ENCODE peak calls at places on chromosomes 1 and 21, in four cellular contexts. J is cardiac fibroblast, Y is epithelial cell of esophagus, L is HepG2. E is an unnamed sample.
A peak's percentile ranks its signal among the peaks of the same experiment; 100 is the strongest.

GRCh38 chr1:234368320-234369032 is 4.8 kb upstream of the COA6 start:
- DNase-seq in J (no peak), Y (no peak), L (no peak), E (no peak)

GRCh38 chr1:39892611-39893595 is 8.8 kb downstream of the MYCL start:
- DNase-seq in J (peak; percentile 85), Y (peak; percentile 87), L (peak; percentile 23), E (no peak)

GRCh38 chr1:41427943-41428735 is 56.3 kb downstream of the EDN2 start:
- DNase-seq in J (no peak), Y (peak; percentile 26), L (no peak), E (no peak)

GRCh38 chr1:224592636-224593579 is 23.2 kb upstream of the CNIH3 start:
- DNase-seq in J (peak; percentile 89), Y (peak; percentile 61), L (no peak), E (peak; percentile 78)

GRCh38 chr1:19391596-19391981 is 79.5 kb downstream of the SLC66A1 start:
- DNase-seq in J (no peak), Y (no peak), L (no peak), E (no peak)

GRCh38 chr21:29072873-29073221 is 601 bp downstream of the CCT8 start:
- DNase-seq in J (peak; percentile 34), Y (peak; percentile 42), L (peak; percentile 25), E (no peak)

GRCh38 chr1:42163114-42163513 is 1.4 kb downstream of the GUCA2A start:
- DNase-seq in J (no peak), Y (no peak), L (peak; percentile 27), E (no peak)

GRCh38 chr1:6889875-6890480 is 104.7 kb downstream of the CAMTA1 start:
- DNase-seq in J (peak; percentile 77), Y (peak; percentile 68), L (peak; percentile 66), E (no peak)

GRCh38 chr1:112956503-112957132 is 622 bp upstream of the SLC16A1 start:
- DNase-seq in J (no peak), Y (peak; percentile 43), L (peak; percentile 25), E (no peak)

GRCh38 chr1:93980320-93980744 is 71.1 kb upstream of the GCLM start:
- DNase-seq in J (no peak), Y (no peak), L (peak; percentile 58), E (no peak)

GRCh38 chr1:184164529-184164928 is 113.0 kb downstream of the TSEN15 start:
- DNase-seq in J (no peak), Y (no peak), L (no peak), E (no peak)

GRCh38 chr1:169858467-169858866 is 35.2 kb downstream of the SCYL3 start:
- DNase-seq in J (no peak), Y (peak; percentile 28), L (no peak), E (no peak)

GRCh38 chr1:183226361-183226760 is 40.3 kb downstream of the LAMC2 start:
- DNase-seq in J (no peak), Y (no peak), L (no peak), E (no peak)

GRCh38 chr1:14522331-14523241 is 75.9 kb upstream of the KAZN start:
- DNase-seq in J (peak; percentile 95), Y (peak; percentile 40), L (no peak), E (peak; percentile 27)

GRCh38 chr21:25107708-25108107 is 499.6 kb downstream of the MRPL39 start:
- DNase-seq in J (peak; percentile 37), Y (peak; percentile 11), L (no peak), E (peak; percentile 31)

GRCh38 chr21:43362306-43362927 is 64.5 kb downstream of the SIK1 start:
- DNase-seq in J (peak; percentile 63), Y (peak; percentile 68), L (no peak), E (peak; percentile 37)

GRCh38 chr1:169003864-169004516 is 102.5 kb upstream of the ATP1B1 start:
- DNase-seq in J (peak; percentile 44), Y (no peak), L (no peak), E (no peak)

GRCh38 chr1:1621173-1621661 is 5.9 kb downstream of the MIB2 start:
- DNase-seq in J (no peak), Y (no peak), L (no peak), E (no peak)

GRCh38 chr1:91883470-91883869 is 2.5 kb downstream of the TGFBR3 start:
- DNase-seq in J (peak; percentile 66), Y (peak; percentile 41), L (peak; percentile 23), E (no peak)

GRCh38 chr1:90346349-90346748 is 351.4 kb downstream of the ZNF326 start:
- DNase-seq in J (no peak), Y (no peak), L (no peak), E (no peak)

GRCh38 chr1:90348934-90349333 is 354.0 kb downstream of the ZNF326 start:
- DNase-seq in J (no peak), Y (no peak), L (no peak), E (no peak)

GRCh38 chr1:90347366-90347765 is 352.5 kb downstream of the ZNF326 start:
- DNase-seq in J (no peak), Y (peak; percentile 36), L (no peak), E (no peak)

GRCh38 chr1:90344963-90345730 is 350.2 kb downstream of the ZNF326 start:
- DNase-seq in J (no peak), Y (no peak), L (no peak), E (no peak)

GRCh38 chr1:90346757-90347156 is 351.8 kb downstream of the ZNF326 start:
- DNase-seq in J (no peak), Y (no peak), L (no peak), E (no peak)
- TF ChIP-seq CTCF in J (no peak), Y (no peak), L (no peak), E (no peak)

DNA sequence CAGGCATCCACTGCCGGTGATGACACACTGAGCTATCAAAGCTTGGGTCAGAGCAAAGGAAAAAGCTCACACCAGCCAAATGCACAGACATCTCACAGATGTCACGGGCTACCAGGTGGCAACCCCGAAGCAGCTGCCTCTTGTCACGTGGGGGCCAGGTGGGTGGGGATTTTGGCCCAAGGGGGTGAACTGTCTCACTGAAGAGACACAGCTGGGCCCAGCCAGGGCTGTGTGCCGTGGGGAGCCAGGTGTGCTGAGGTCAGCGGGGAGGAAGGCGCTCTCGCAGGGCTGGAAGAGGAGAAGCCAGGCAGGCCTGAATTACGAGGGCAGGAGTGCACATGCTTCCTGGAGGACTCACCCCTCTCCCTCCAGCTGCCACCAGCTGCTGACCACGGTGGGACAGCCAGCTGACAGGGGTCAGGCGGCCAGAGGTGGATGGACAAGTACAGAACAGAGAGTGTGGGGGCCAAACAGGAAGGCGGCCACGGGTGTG is 32.4 kb downstream of the KCNN3 start:
- DNase-seq in J (peak; percentile 21), Y (no peak), L (no peak), E (no peak)
- H3K4me3 ChIP-seq in J (no peak overlapping the region), Y (no peak overlapping the region), L (no peak overlapping the region), E (no peak overlapping the region)

DNA sequence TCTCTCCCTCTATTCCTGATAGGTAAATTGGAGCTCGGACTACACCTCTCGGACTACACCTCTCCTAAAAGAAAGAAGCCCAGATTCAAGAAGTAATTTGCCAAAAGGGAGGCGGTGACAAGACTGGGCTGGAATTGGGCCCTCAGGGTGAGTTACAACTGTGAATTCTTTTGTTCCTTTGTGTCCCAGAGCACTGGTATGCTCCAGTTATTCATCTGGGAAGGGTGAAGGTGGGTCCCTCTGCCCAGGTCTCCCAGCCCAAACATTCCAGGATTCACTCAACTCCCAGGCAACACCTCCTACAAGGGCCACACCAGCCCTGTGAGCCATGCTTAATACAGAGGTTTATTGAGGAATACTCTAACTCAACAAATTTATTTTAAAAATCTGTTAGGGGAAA is 69.2 kb downstream of the LMX1A start:
- DNase-seq in J (no peak), Y (no peak), L (no peak), E (no peak)
- TF ChIP-seq CTCF in J (no peak), Y (no peak), L (no peak), E (no peak)

GRCh38 chr1:52706136-52706670 is 8.1 kb upstream of the COA7 start:
- DNase-seq in J (no peak), Y (no peak), L (no peak), E (no peak)

GRCh38 chr1:52709016-52709415 is 10.9 kb upstream of the COA7 start:
- DNase-seq in J (peak; percentile 26), Y (no peak), L (no peak), E (no peak)

GRCh38 chr1:52702886-52703787 is 5.0 kb upstream of the COA7 start:
- DNase-seq in J (peak; percentile 88), Y (peak; percentile 94), L (peak; percentile 94), E (no peak)

GRCh38 chr1:52706941-52707926 is 9.1 kb upstream of the COA7 start:
- DNase-seq in J (no peak), Y (no peak), L (no peak), E (no peak)

DNA sequence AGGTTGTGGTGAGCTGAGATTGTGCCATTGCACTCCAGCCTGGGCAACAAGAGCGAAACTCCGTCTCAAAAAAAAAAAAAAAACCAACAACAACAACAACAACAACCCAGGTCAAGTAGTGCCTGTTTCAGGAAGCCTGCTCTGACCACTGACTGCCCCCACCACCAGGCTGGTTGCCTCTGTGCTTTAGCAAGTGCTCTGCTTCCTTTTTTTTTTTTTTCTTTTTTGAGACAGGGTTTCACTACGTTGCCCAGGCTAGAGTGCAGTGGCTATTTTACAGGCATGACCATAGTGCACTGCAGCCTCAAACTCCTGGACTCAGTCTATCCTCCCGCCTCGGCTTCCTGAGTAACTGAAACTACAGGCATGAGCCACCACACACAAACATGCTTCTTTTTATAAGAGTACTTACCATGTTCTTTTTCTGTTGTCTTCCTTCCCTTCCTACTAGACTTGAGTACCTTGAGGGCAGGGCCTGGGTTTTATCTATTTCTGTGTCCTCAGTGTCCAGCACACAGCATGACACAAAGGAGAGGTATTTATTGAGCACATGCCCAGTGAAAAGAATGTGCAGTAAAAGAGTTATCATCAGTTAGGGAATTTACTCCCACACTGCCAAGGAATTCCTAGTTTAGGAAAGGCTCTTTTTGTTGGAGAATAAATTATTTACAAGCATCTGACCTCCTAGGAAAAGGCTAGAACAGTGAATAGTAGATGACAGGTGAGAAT is 9.9 kb upstream of the COA7 start:
- DNase-seq in J (peak; percentile 89), Y (no peak), L (peak; percentile 16), E (no peak)
- H3K4me3 ChIP-seq in J (no peak overlapping the region), Y (no peak overlapping the region), L (no peak overlapping the region), E (no peak overlapping the region)

GRCh38 chr1:32025515-32025914 is 11.8 kb downstream of the KHDRBS1 start:
- DNase-seq in J (no peak), Y (no peak), L (no peak), E (no peak)

GRCh38 chr1:32028746-32029145 is 15.1 kb downstream of the KHDRBS1 start:
- DNase-seq in J (no peak), Y (no peak), L (no peak), E (no peak)

GRCh38 chr1:32020338-32020737 is 6.7 kb downstream of the KHDRBS1 start:
- DNase-seq in J (peak; percentile 32), Y (no peak), L (no peak), E (no peak)

GRCh38 chr1:32023351-32023750 is 9.7 kb downstream of the KHDRBS1 start:
- DNase-seq in J (peak; percentile 65), Y (no peak), L (no peak), E (no peak)
- TF ChIP-seq CTCF in J (no peak), Y (no peak), L (no peak), E (no peak)

E was measured in HFF-Myc.